ENCODE peak calls at places on chromosomes 3 and 15, in five cellular contexts. One of them, this sample, is unnamed.

GRCh38 chr3:132222868-132223538 is 94.2 kb upstream of the ACP3 start:
- DNase-seq in vagina: no peak
- DNase-seq in sigmoid colon: no peak
- DNase-seq in heart left ventricle: no peak
- DNase-seq in stomach: no peak
- DNase-seq in this sample: no peak

GRCh38 chr3:22893631-22894377 is 309.3 kb upstream of the UBE2E2 start:
- DNase-seq in stomach: no peak
- DNase-seq in heart left ventricle: no peak
- DNase-seq in sigmoid colon: no peak
- DNase-seq in vagina: no peak
- DNase-seq in this sample: no peak

GRCh38 chr3:151282921-151283320 is 4.6 kb upstream of the P2RY14 start:
- DNase-seq in heart left ventricle: no peak
- DNase-seq in stomach: no peak
- DNase-seq in vagina: no peak
- DNase-seq in sigmoid colon: no peak
- DNase-seq in this sample: peak

GRCh38 chr3:188948658-188949400 is 222.9 kb upstream of the TPRG1 start:
- DNase-seq in heart left ventricle: no peak
- DNase-seq in vagina: no peak
- DNase-seq in sigmoid colon: peak
- DNase-seq in stomach: peak
- DNase-seq in this sample: no peak

GRCh38 chr15:101031203-101031602 is 112.0 kb downstream of the LRRK1 start:
- DNase-seq in heart left ventricle: no peak
- DNase-seq in sigmoid colon: peak
- DNase-seq in vagina: peak
- DNase-seq in stomach: peak
- DNase-seq in this sample: no peak

GRCh38 chr15:24861014-24861690 is 93.6 kb upstream of the SNRPN start:
- DNase-seq in stomach: no peak
- DNase-seq in sigmoid colon: no peak
- DNase-seq in heart left ventricle: no peak
- DNase-seq in vagina: no peak
- DNase-seq in this sample: no peak

GRCh38 chr15:67133738-67134576 is 68.6 kb downstream of the SMAD3 start:
- DNase-seq in sigmoid colon: peak
- DNase-seq in vagina: no peak
- DNase-seq in heart left ventricle: no peak
- DNase-seq in stomach: no peak
- DNase-seq in this sample: no peak

GRCh38 chr3:32813180-32813579 is 4.6 kb upstream of the TRIM71 start:
- DNase-seq in stomach: no peak
- DNase-seq in vagina: no peak
- DNase-seq in sigmoid colon: no peak
- DNase-seq in heart left ventricle: no peak
- DNase-seq in this sample: no peak

GRCh38 chr15:70762469-70763119 is 764 bp downstream of the UACA start:
- DNase-seq in stomach: peak
- DNase-seq in heart left ventricle: peak
- DNase-seq in sigmoid colon: peak
- DNase-seq in vagina: no peak
- DNase-seq in this sample: no peak

GRCh38 chr3:144663456-144664063 is 691.9 kb downstream of the DIPK2A start:
- DNase-seq in stomach: no peak
- DNase-seq in vagina: no peak
- DNase-seq in sigmoid colon: no peak
- DNase-seq in heart left ventricle: no peak
- DNase-seq in this sample: no peak

GRCh38 chr3:144662729-144663128 is 691.1 kb downstream of the DIPK2A start:
- DNase-seq in stomach: no peak
- DNase-seq in heart left ventricle: no peak
- DNase-seq in vagina: no peak
- DNase-seq in sigmoid colon: no peak
- DNase-seq in this sample: no peak

GRCh38 chr3:144660097-144660496 is 688.5 kb downstream of the DIPK2A start:
- DNase-seq in sigmoid colon: no peak
- DNase-seq in stomach: no peak
- DNase-seq in heart left ventricle: no peak
- DNase-seq in vagina: no peak
- DNase-seq in this sample: no peak

GRCh38 chr3:144670560-144670959 is 698.9 kb downstream of the DIPK2A start:
- DNase-seq in stomach: no peak
- DNase-seq in vagina: no peak
- DNase-seq in heart left ventricle: no peak
- DNase-seq in sigmoid colon: no peak
- DNase-seq in this sample: no peak

GRCh38 chr3:144665567-144666053 is 694.0 kb downstream of the DIPK2A start:
- DNase-seq in sigmoid colon: no peak
- DNase-seq in vagina: no peak
- DNase-seq in heart left ventricle: no peak
- DNase-seq in stomach: no peak
- DNase-seq in this sample: no peak
- TF ChIP-seq POLR2A in sigmoid colon: no peak
- TF ChIP-seq POLR2A in vagina: no peak
- TF ChIP-seq POLR2A in heart left ventricle: no peak
- TF ChIP-seq POLR2A in stomach: no peak
- TF ChIP-seq POLR2A in this sample: no peak

GRCh38 chr3:46523556-46523955 is 25.8 kb downstream of the RTP3 start:
- DNase-seq in sigmoid colon: no peak
- DNase-seq in stomach: no peak
- DNase-seq in heart left ventricle: no peak
- DNase-seq in vagina: no peak
- DNase-seq in this sample: no peak
- TF ChIP-seq POLR2A in sigmoid colon: no peak
- TF ChIP-seq POLR2A in stomach: no peak
- TF ChIP-seq POLR2A in heart left ventricle: no peak
- TF ChIP-seq POLR2A in vagina: no peak
- TF ChIP-seq POLR2A in this sample: no peak

GRCh38 chr3:101680466-101680865 is 3.5 kb upstream of the ZBTB11 start:
- DNase-seq in heart left ventricle: no peak
- DNase-seq in sigmoid colon: no peak
- DNase-seq in vagina: no peak
- DNase-seq in stomach: no peak
- DNase-seq in this sample: no peak

GRCh38 chr3:101676765-101677435 is at the start of gene ZBTB11:
- DNase-seq in stomach: peak
- DNase-seq in sigmoid colon: peak
- DNase-seq in heart left ventricle: peak
- DNase-seq in vagina: peak
- DNase-seq in this sample: no peak

GRCh38 chr3:101675709-101676218 is 1.2 kb downstream of the ZBTB11 start:
- DNase-seq in sigmoid colon: no peak
- DNase-seq in heart left ventricle: peak
- DNase-seq in stomach: no peak
- DNase-seq in vagina: no peak
- DNase-seq in this sample: no peak

GRCh38 chr3:101676219-101676764 is 640 bp downstream of the ZBTB11 start:
- DNase-seq in vagina: peak
- DNase-seq in heart left ventricle: peak
- DNase-seq in sigmoid colon: peak
- DNase-seq in stomach: peak
- DNase-seq in this sample: no peak

GRCh38 chr3:101677436-101678286 is 729 bp upstream of the ZBTB11 start:
- DNase-seq in sigmoid colon: no peak
- DNase-seq in stomach: no peak
- DNase-seq in heart left ventricle: no peak
- DNase-seq in vagina: no peak
- DNase-seq in this sample: no peak
- TF ChIP-seq POLR2A in sigmoid colon: no peak
- TF ChIP-seq POLR2A in stomach: no peak
- TF ChIP-seq POLR2A in heart left ventricle: no peak
- TF ChIP-seq POLR2A in vagina: no peak
- TF ChIP-seq POLR2A in this sample: no peak

GRCh38 chr15:34233614-34234013 is 8.8 kb downstream of the EMC4 start:
- DNase-seq in sigmoid colon: no peak
- DNase-seq in heart left ventricle: no peak
- DNase-seq in stomach: no peak
- DNase-seq in vagina: no peak
- DNase-seq in this sample: no peak
- TF ChIP-seq POLR2A in sigmoid colon: no peak
- TF ChIP-seq POLR2A in heart left ventricle: no peak
- TF ChIP-seq POLR2A in stomach: no peak
- TF ChIP-seq POLR2A in vagina: no peak
- TF ChIP-seq POLR2A in this sample: no peak

This sample was measured in erythroblast.